ENCODE peak calls at places on chromosomes 1 and 21, in nine cellular contexts. U, H, G, F, S, Y, K, C and T are unnamed samples.
A peak's percentile ranks its signal among the peaks of the same experiment; 100 is the strongest.

GRCh38 chr21:41121785-41122415 is 46.1 kb upstream of the BACE2 start:
- DNase-seq in U (peak; percentile 90), H (no peak), G (peak; percentile 97), F (peak; percentile 89), S (peak; percentile 95), Y (peak; percentile 96), K (peak; percentile 1), C (peak; percentile 88), T (no peak)

GRCh38 chr1:157671895-157672294 is 28.7 kb downstream of the FCRL3 start:
- DNase-seq in U (no peak), H (no peak), G (no peak), F (no peak), S (no peak), Y (no peak), K (no peak), C (no peak), T (no peak)

GRCh38 chr1:17289756-17290155 is 18.2 kb upstream of the PADI4 start:
- DNase-seq in U (peak; percentile 64), H (no peak), G (no peak), F (no peak), S (no peak), Y (no peak), K (no peak), C (no peak), T (no peak)

GRCh38 chr1:17874665-17875064 is 119.5 kb downstream of the ACTL8 start:
- DNase-seq in U (no peak), H (no peak), G (no peak), F (no peak), S (no peak), Y (no peak), K (no peak), C (peak; percentile 11), T (no peak)

GRCh38 chr1:221994274-221994698 is 252.4 kb upstream of the DUSP10 start:
- DNase-seq in U (no peak), H (no peak), G (peak; percentile 50), F (no peak), S (no peak), Y (no peak), K (peak; percentile 38), C (no peak), T (no peak)

GRCh38 chr1:46221749-46222148 is 18.6 kb downstream of the LURAP1 start:
- DNase-seq in U (no peak), H (no peak), G (no peak), F (no peak), S (no peak), Y (peak; percentile 59), K (no peak), C (peak; percentile 70), T (no peak)

GRCh38 chr1:234675561-234675960 is 65.6 kb upstream of the IRF2BP2 start:
- DNase-seq in U (no peak), H (no peak), G (no peak), F (no peak), S (no peak), Y (no peak), K (no peak), C (no peak), T (no peak)

GRCh38 chr1:156523801-156524480 is 23.4 kb upstream of the MEF2D start:
- DNase-seq in U (no peak), H (no peak), G (no peak), F (no peak), S (no peak), Y (no peak), K (no peak), C (no peak), T (no peak)

GRCh38 chr1:110673197-110673701 is 1.5 kb downstream of the KCNA3 start:
- DNase-seq in U (no peak), H (no peak), G (no peak), F (no peak), S (no peak), Y (no peak), K (no peak), C (no peak), T (no peak)

DNA sequence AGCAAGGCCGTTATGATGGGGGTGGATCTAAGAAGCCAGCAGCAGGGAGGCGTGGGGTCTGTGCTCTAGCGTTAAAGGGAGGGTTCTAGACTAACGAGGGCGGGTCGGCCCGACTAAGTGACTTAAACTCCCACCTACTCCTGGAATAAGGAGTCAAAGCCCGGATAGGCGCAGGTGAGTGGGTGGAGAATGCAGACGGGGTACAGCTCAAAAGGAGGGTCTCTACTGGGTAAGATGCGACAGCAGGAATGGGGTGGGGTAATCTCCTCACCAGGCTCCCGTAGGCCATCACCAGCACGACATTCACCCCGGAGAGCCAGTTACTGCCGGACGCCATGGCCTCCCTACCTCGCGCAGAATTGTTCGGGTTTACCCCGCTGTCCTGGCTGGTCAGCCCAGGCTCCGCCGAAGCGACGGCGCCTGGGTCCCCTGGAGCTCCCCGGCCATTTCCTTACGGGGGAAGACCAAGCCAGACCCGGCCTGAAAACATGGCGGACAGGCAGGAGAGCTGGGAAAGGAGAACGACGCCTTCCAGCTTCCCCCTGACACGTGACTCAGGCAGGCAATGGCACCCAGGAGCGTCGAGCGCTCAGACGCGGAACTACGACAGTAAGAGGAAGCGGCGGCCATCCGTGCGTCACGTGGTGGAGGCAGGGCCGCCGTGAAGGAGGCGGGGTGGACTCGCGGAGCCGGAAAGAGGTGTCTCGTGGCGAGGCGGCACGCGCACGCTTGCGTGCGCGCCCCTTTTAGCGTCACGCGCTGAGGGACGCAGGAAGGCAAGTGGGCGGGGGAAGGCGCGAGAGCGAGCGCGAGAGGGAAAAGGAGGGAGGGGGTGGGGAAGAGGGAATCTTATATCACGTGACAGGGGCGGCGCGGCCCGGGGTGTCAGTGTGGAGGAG is at the start of gene UBAP2L:
- DNase-seq in U (peak; percentile 99), H (peak; percentile 79), G (peak; percentile 100), F (peak; percentile 99), S (peak; percentile 99), Y (peak; percentile 96), K (peak; percentile 98), C (peak; percentile 100), T (peak; percentile 99)
- TF ChIP-seq POLR2A in U (peak; percentile 90), H (peak; percentile 88), G (peak; percentile 38), F (peak; percentile 69), S (no peak), Y (peak; percentile 97), K (peak; percentile 97), C (peak; percentile 71), T (no peak)

DNA sequence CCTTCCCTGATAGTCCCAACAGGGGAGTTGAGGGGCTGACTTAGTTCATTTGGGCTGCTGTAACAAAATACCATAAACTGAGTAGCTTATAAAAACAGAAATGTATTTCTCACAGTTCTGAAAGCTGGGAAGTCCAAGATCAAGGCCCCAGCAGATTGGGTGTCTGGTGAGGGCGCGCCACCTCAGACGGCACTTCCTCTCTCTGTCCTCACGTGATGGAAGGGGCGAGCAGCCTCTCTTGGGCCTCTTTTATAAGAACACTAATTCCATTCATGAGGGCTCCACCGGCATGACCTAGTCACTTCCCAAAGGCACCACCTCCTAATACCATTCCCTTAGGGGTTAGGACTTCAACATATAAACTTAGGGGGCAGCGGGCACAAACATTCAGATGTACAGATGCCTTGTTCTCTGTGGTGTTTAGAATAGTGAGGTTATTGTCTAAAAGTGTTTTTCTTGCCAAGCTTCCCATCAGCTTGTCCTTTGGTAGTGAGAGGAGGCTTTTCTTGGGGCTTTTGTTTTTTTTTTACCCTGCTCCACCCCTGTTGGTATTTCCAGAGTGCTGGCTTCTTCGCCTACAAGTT is 20.3 kb downstream of the NIPAL3 start:
- DNase-seq in U (no peak), H (no peak), G (no peak), F (no peak), S (no peak), Y (no peak), K (no peak), C (no peak), T (no peak)
- TF ChIP-seq POLR2AphosphoS5 in U (no peak), H (no peak), G (no peak), F (no peak), S (no peak), Y (no peak), K (no peak), C (no peak), T (no peak)

GRCh38 chr1:226937940-226938725 is 2.0 kb upstream of the COQ8A start:
- DNase-seq in U (no peak), H (no peak), G (no peak), F (no peak), S (no peak), Y (no peak), K (no peak), C (no peak), T (no peak)
- TF ChIP-seq POLR2A in U (no peak), H (no peak), G (no peak), F (no peak), S (no peak), Y (no peak), K (no peak), C (no peak), T (no peak)

DNA sequence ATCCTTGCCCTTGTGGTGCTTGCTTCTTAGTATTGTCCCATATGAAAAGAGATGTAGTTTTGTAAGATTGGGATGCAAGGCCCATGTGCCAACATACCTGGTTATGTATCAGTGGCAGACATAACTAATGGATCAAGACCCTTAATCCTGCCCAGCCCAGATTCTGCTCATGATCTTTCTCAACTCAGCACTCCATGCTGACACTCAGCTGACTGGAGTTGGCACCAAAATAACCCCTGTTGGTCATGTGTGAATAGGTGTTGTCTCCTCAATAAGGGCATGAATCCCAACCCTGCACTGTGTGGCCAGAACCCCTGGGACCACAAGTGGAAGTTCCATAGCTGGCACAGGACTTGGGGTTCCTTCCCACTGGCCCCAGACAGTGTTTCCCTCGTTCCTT is 13.9 kb upstream of the CNR2 start:
- DNase-seq in U (no peak), H (no peak), G (no peak), F (no peak), S (peak; percentile 4), Y (no peak), K (no peak), C (no peak), T (no peak)
- TF ChIP-seq POLR2AphosphoS5 in U (no peak), H (no peak), G (no peak), F (no peak), S (no peak), Y (no peak), K (no peak), C (no peak), T (no peak)

GRCh38 chr1:89820423-89821321 is at the start of gene LRRC8D:
- DNase-seq in U (peak; percentile 75), H (peak; percentile 72), G (peak; percentile 94), F (peak; percentile 82), S (peak; percentile 86), Y (peak; percentile 90), K (no peak), C (peak; percentile 90), T (peak; percentile 92)
- TF ChIP-seq POLR2A in U (peak; percentile 9), H (peak; percentile 60), G (no peak), F (no peak), S (no peak), Y (peak; percentile 58), K (peak; percentile 84), C (peak; percentile 40), T (no peak)

DNA sequence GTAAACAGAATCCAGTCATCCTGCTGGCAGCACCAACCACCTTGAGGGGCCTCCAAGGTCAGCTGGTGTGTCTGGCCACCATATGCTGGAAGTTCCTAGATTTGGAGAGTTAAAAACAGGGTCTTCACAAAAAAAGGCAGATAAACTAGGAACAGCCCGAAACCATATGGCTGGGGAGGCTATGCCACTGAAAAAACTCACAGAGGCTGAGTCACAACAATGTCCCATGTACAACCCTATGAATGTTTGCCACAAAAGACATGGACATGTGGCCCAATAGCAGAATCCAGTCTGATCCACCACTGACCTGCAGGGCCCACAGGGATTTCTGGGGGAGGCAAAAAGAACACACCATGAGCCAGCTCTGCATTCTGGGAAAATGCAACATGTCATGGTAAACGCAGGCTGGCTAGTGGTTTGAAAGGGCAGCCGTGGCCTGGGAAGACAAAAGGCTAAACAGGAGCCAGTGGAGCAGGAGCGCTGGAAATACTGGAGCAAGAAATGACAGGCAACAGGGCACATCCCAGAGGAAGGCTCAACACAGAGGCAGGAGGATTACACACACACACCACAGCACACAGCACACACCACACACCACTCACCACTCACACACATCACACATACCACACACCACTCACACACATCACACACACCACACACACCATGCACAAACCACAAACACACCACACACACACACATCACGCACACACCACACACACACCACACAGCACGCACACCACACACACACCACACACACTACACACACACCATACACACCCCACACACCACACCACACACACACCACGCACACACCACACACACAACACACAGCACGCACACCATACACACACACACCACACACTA is 55.4 kb downstream of the HSF2BP start:
- DNase-seq in U (no peak), H (no peak), G (no peak), F (no peak), S (no peak), Y (no peak), K (no peak), C (no peak), T (no peak)
- TF ChIP-seq POLR2AphosphoS5 in U (no peak), H (no peak), G (no peak), F (no peak), S (no peak), Y (no peak), K (no peak), C (no peak), T (no peak)